ENCODE peak calls at places on chromosomes 16 and 17, in five cellular contexts. One of them, this sample, is unnamed.

GRCh38 chr16:85037050-85037410 is 9.4 kb downstream of the KIAA0513 start:
- DNase-seq in iPS DF 6.9: no peak
- DNase-seq in stomach: no peak
- DNase-seq in HCT116: peak; percentile 96
- DNase-seq in astrocyte: peak; percentile 98
- DNase-seq in this sample: peak; percentile 59

GRCh38 chr17:7001562-7001961 is 5.7 kb downstream of the ALOX12 start:
- DNase-seq in iPS DF 6.9: no peak
- DNase-seq in stomach: no peak
- DNase-seq in HCT116: no peak
- DNase-seq in astrocyte: no peak
- DNase-seq in this sample: no peak

GRCh38 chr17:58207451-58207850 is 11.6 kb downstream of the MKS1 start:
- DNase-seq in iPS DF 6.9: no peak
- DNase-seq in stomach: no peak
- DNase-seq in HCT116: no peak
- DNase-seq in astrocyte: no peak
- DNase-seq in this sample: no peak

GRCh38 chr16:66270333-66270927 is 96.1 kb upstream of the CDH5 start:
- DNase-seq in iPS DF 6.9: no peak
- DNase-seq in stomach: peak; percentile 68
- DNase-seq in HCT116: peak; percentile 58
- DNase-seq in astrocyte: no peak
- DNase-seq in this sample: peak; percentile 92

GRCh38 chr17:82805254-82805653 is 34.6 kb downstream of the ZNF750 start:
- DNase-seq in iPS DF 6.9: no peak
- DNase-seq in stomach: no peak
- DNase-seq in HCT116: no peak
- DNase-seq in astrocyte: no peak
- DNase-seq in this sample: no peak

GRCh38 chr17:63433746-63434591 is 12.1 kb downstream of the CYB561 start:
- DNase-seq in iPS DF 6.9: no peak
- DNase-seq in stomach: peak; percentile 87
- DNase-seq in HCT116: no peak
- DNase-seq in astrocyte: peak; percentile 93
- DNase-seq in this sample: no peak

GRCh38 chr16:64469906-64470702 is 651.8 kb downstream of the CDH11 start:
- DNase-seq in iPS DF 6.9: no peak
- DNase-seq in stomach: no peak
- DNase-seq in HCT116: no peak
- DNase-seq in astrocyte: no peak
- DNase-seq in this sample: peak; percentile 75

GRCh38 chr16:89801800-89802199 is 14.6 kb downstream of the FANCA start:
- DNase-seq in iPS DF 6.9: no peak
- DNase-seq in stomach: no peak
- DNase-seq in HCT116: no peak
- DNase-seq in astrocyte: no peak
- DNase-seq in this sample: no peak

GRCh38 chr16:50284131-50284911 is 18.0 kb downstream of the ADCY7 start:
- DNase-seq in iPS DF 6.9: no peak
- DNase-seq in stomach: peak; percentile 49
- DNase-seq in HCT116: no peak
- DNase-seq in astrocyte: no peak
- DNase-seq in this sample: no peak

GRCh38 chr16:81061855-81062608 is 15.0 kb downstream of the C16orf46 start:
- DNase-seq in iPS DF 6.9: no peak
- DNase-seq in stomach: no peak
- DNase-seq in HCT116: no peak
- DNase-seq in astrocyte: no peak
- DNase-seq in this sample: no peak

GRCh38 chr16:72537684-72538083 is 365.7 kb upstream of the PMFBP1 start:
- DNase-seq in iPS DF 6.9: no peak
- DNase-seq in stomach: no peak
- DNase-seq in HCT116: no peak
- DNase-seq in astrocyte: peak; percentile 71
- DNase-seq in this sample: no peak

GRCh38 chr17:7004398-7005253 is 7.8 kb upstream of the RNASEK start:
- DNase-seq in iPS DF 6.9: no peak
- DNase-seq in stomach: no peak
- DNase-seq in HCT116: peak; percentile 56
- DNase-seq in astrocyte: no peak
- DNase-seq in this sample: peak; percentile 29

GRCh38 chr17:33154869-33155455 is 138.1 kb downstream of the ASIC2 start:
- DNase-seq in iPS DF 6.9: no peak
- DNase-seq in stomach: no peak
- DNase-seq in HCT116: no peak
- DNase-seq in astrocyte: no peak
- DNase-seq in this sample: no peak

GRCh38 chr16:76059186-76059585 is 218.0 kb upstream of the CNTNAP4 start:
- DNase-seq in iPS DF 6.9: no peak
- DNase-seq in stomach: no peak
- DNase-seq in HCT116: no peak
- DNase-seq in astrocyte: no peak
- DNase-seq in this sample: no peak

GRCh38 chr16:84607694-84608093 is 10.2 kb downstream of the COTL1 start:
- DNase-seq in iPS DF 6.9: no peak
- DNase-seq in stomach: no peak
- DNase-seq in HCT116: no peak
- DNase-seq in astrocyte: no peak
- DNase-seq in this sample: no peak

GRCh38 chr16:75289189-75289588 is 37.8 kb upstream of the BCAR1 start:
- DNase-seq in iPS DF 6.9: no peak
- DNase-seq in stomach: no peak
- DNase-seq in HCT116: peak; percentile 51
- DNase-seq in astrocyte: no peak
- DNase-seq in this sample: no peak

GRCh38 chr16:49183911-49184310 is 97.7 kb downstream of the CBLN1 start:
- DNase-seq in iPS DF 6.9: peak; percentile 35
- DNase-seq in stomach: no peak
- DNase-seq in HCT116: peak; percentile 31
- DNase-seq in astrocyte: no peak
- DNase-seq in this sample: peak; percentile 29

GRCh38 chr17:2695961-2696760 is 15.4 kb downstream of the CLUH start:
- DNase-seq in iPS DF 6.9: no peak
- DNase-seq in stomach: peak; percentile 16
- DNase-seq in HCT116: no peak
- DNase-seq in astrocyte: no peak
- DNase-seq in this sample: no peak

GRCh38 chr17:9009737-9010136 is 11.6 kb upstream of the NTN1 start:
- DNase-seq in iPS DF 6.9: no peak
- DNase-seq in stomach: no peak
- DNase-seq in HCT116: no peak
- DNase-seq in astrocyte: no peak
- DNase-seq in this sample: peak; percentile 27

GRCh38 chr16:87344931-87345631 is 27.9 kb upstream of the C16orf95 start:
- DNase-seq in iPS DF 6.9: no peak
- DNase-seq in stomach: peak; percentile 34
- DNase-seq in HCT116: no peak
- DNase-seq in astrocyte: no peak
- DNase-seq in this sample: no peak

GRCh38 chr17:50837980-50838954 is 2.9 kb downstream of the WFIKKN2 start:
- DNase-seq in iPS DF 6.9: no peak
- DNase-seq in stomach: no peak
- DNase-seq in HCT116: no peak
- DNase-seq in astrocyte: no peak
- DNase-seq in this sample: no peak

GRCh38 chr17:53088501-53088900 is 734.2 kb upstream of the KIF2B start:
- DNase-seq in iPS DF 6.9: no peak
- DNase-seq in stomach: no peak
- DNase-seq in HCT116: no peak
- DNase-seq in astrocyte: no peak
- DNase-seq in this sample: no peak

GRCh38 chr17:76246080-76247066 is 6.1 kb upstream of the RNF157 start:
- DNase-seq in iPS DF 6.9: no peak
- DNase-seq in stomach: no peak
- DNase-seq in HCT116: no peak
- DNase-seq in astrocyte: no peak
- DNase-seq in this sample: peak; percentile 71

GRCh38 chr17:77841742-77842141 is 116.8 kb upstream of the TNRC6C start:
- DNase-seq in iPS DF 6.9: no peak
- DNase-seq in stomach: no peak
- DNase-seq in HCT116: no peak
- DNase-seq in astrocyte: no peak
- DNase-seq in this sample: no peak

GRCh38 chr17:14298221-14298994 is 2.5 kb upstream of the HS3ST3B1 start:
- DNase-seq in iPS DF 6.9: no peak
- DNase-seq in stomach: no peak
- DNase-seq in HCT116: no peak
- DNase-seq in astrocyte: no peak
- DNase-seq in this sample: no peak

GRCh38 chr17:14301279-14301760 is 439 bp downstream of the HS3ST3B1 start:
- DNase-seq in iPS DF 6.9: no peak
- DNase-seq in stomach: peak; percentile 27
- DNase-seq in HCT116: no peak
- DNase-seq in astrocyte: no peak
- DNase-seq in this sample: no peak

GRCh38 chr17:14297161-14297851 is 3.6 kb upstream of the HS3ST3B1 start:
- DNase-seq in iPS DF 6.9: no peak
- DNase-seq in stomach: peak; percentile 38
- DNase-seq in HCT116: no peak
- DNase-seq in astrocyte: no peak
- DNase-seq in this sample: peak; percentile 76

GRCh38 chr17:14300628-14301278 is at the start of gene HS3ST3B1:
- DNase-seq in iPS DF 6.9: peak; percentile 98
- DNase-seq in stomach: peak; percentile 97
- DNase-seq in HCT116: peak; percentile 96
- DNase-seq in astrocyte: peak; percentile 100
- DNase-seq in this sample: peak; percentile 100

DNA sequence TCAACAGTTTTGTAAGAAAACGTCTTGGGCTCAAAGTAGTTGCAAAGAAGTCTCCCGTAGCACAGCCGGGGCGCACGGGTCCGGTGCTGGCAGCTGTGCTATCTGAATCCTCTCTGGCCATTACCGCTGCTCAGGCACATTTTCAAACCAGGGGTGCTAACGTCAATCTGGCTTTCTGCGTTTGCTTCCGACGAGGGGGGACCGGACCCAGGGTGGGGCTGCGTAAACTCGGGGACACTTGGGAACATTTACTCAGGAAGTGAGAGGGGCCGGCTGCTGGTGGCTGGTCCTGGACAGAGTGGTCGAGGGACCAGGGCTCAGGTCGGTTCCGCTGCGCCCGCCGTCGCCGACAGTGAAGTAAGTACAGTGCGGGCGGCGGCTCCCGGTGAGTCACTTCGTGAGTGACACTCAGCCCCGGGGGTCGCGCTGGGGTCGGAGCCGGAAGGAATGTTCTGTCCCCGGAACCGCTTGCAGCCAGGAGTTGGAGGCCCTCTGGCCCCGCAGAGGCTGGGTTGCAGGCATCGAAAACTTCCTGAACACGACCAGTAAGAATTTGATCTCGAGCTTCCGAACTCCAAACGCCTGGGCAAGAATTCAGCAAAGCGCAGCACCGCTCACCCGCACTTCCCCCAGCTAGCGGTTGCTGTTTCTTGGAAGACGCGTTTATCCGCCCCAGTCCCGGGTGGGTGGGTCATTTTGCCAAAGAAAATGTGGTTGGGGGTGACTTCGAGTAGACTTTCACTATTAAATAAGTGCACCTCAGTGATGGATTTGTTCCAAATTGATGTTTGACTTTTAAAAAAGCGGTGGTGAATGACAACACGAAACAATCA is 1.4 kb upstream of the HS3ST3B1 start:
- DNase-seq in iPS DF 6.9: no peak
- DNase-seq in stomach: peak; percentile 40
- DNase-seq in HCT116: no peak
- DNase-seq in astrocyte: peak; percentile 60
- DNase-seq in this sample: peak; percentile 47
- H3K27me3 ChIP-seq in iPS DF 6.9: peaks cover 63% of the 10 kb centered on the region
- H3K27me3 ChIP-seq in stomach: peaks cover 84% of the 10 kb centered on the region
- H3K27me3 ChIP-seq in HCT116: peaks cover 10% of the 10 kb centered on the region
- H3K27me3 ChIP-seq in astrocyte: peaks cover 22% of the 10 kb centered on the region
- H3K27me3 ChIP-seq in this sample: no peaks in the 10 kb centered on the region

GRCh38 chr17:65117384-65118035 is 19.7 kb upstream of the RGS9 start:
- DNase-seq in iPS DF 6.9: no peak
- DNase-seq in stomach: no peak
- DNase-seq in HCT116: no peak
- DNase-seq in astrocyte: no peak
- DNase-seq in this sample: no peak

GRCh38 chr17:65121916-65122821 is 15.0 kb upstream of the RGS9 start:
- DNase-seq in iPS DF 6.9: no peak
- DNase-seq in stomach: no peak
- DNase-seq in HCT116: no peak
- DNase-seq in astrocyte: no peak
- DNase-seq in this sample: no peak

GRCh38 chr17:65123757-65124675 is 13.2 kb upstream of the RGS9 start:
- DNase-seq in iPS DF 6.9: no peak
- DNase-seq in stomach: no peak
- DNase-seq in HCT116: no peak
- DNase-seq in astrocyte: no peak
- DNase-seq in this sample: peak; percentile 41

GRCh38 chr17:65122836-65123756 is 14.1 kb upstream of the RGS9 start:
- DNase-seq in iPS DF 6.9: peak; percentile 79
- DNase-seq in stomach: peak; percentile 83
- DNase-seq in HCT116: peak; percentile 91
- DNase-seq in astrocyte: peak; percentile 80
- DNase-seq in this sample: peak; percentile 92

DNA sequence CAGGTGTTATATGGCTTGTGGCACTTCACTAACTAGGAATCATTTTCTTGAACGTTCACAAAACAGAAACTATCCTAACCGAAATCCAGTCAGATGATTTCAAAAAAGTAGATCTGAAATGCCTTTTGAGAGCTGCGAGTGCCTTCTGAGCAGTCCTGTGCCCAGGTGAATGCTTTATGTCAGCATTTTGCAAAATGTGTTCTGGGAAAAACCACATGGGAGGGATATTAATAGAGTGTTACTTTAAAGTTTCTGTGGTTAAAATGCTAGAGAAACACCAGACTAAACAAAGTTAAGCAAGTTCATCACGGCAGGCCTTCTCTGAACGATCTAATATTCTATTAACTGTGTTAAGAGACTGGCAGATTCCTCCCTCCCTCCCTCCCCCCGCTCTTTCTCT is 15.8 kb upstream of the RGS9 start:
- DNase-seq in iPS DF 6.9: no peak
- DNase-seq in stomach: no peak
- DNase-seq in HCT116: no peak
- DNase-seq in astrocyte: no peak
- DNase-seq in this sample: no peak
- H3K36me3 ChIP-seq in iPS DF 6.9: no peaks in the 10 kb centered on the region
- H3K36me3 ChIP-seq in stomach: no peaks in the 10 kb centered on the region
- H3K36me3 ChIP-seq in HCT116: no peaks in the 10 kb centered on the region
- H3K36me3 ChIP-seq in astrocyte: no peaks in the 10 kb centered on the region
- H3K36me3 ChIP-seq in this sample: no peaks in the 10 kb centered on the region

DNA sequence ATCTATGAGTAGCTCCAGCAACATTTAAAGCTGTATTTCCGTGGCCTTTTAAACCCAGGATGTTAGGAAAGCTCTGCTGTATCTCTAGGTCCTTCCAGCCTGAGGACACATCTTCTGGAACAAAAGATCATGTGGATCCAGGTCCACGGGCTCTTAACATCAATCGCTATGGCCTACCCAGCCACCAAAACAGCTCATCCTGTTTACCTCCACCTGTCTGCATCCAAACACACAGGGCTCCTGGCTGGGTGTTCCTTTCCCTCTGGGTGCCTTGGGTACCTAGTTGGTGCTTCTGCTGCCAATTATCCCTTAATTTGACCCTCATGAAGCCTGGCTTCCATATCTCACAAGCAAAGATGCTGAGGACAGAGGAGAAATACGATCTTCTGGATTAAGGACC is 7.0 kb downstream of the PMP22 start:
- DNase-seq in iPS DF 6.9: no peak
- DNase-seq in stomach: no peak
- DNase-seq in HCT116: no peak
- DNase-seq in astrocyte: no peak
- DNase-seq in this sample: no peak
- H3K4me1 ChIP-seq in iPS DF 6.9: peaks cover 2% of the 10 kb centered on the region
- H3K4me1 ChIP-seq in stomach: peaks cover 40% of the 10 kb centered on the region
- H3K4me1 ChIP-seq in HCT116: peaks cover 13% of the 10 kb centered on the region
- H3K4me1 ChIP-seq in astrocyte: peaks cover 39% of the 10 kb centered on the region
- H3K4me1 ChIP-seq in this sample: no peaks in the 10 kb centered on the region

GRCh38 chr17:68201425-68201785 is 46.4 kb upstream of the AMZ2 start:
- DNase-seq in iPS DF 6.9: no peak
- DNase-seq in stomach: no peak
- DNase-seq in HCT116: no peak
- DNase-seq in astrocyte: no peak
- DNase-seq in this sample: no peak
- H3K27me3 ChIP-seq in iPS DF 6.9: peaks cover 53% of the 10 kb centered on the region
- H3K27me3 ChIP-seq in stomach: peaks cover 48% of the 10 kb centered on the region
- H3K27me3 ChIP-seq in HCT116: no peaks in the 10 kb centered on the region
- H3K27me3 ChIP-seq in astrocyte: peaks cover 43% of the 10 kb centered on the region
- H3K27me3 ChIP-seq in this sample: peaks cover 5% of the 10 kb centered on the region